ENCODE peak calls at places on chromosomes 3 and 15, in six cellular contexts. E is K562, L is SK-N-SH, S is GM12878, N is HepG2, A is H1. D is an unnamed sample.

GRCh38 chr3:180421711-180422110 is 180.3 kb upstream of the TTC14 start:
- DNase-seq in E (no peak), L (no peak), S (no peak), N (no peak), A (no peak), D (no peak)

GRCh38 chr15:35445891-35446290 is 100.1 kb downstream of the DPH6 start:
- DNase-seq in E (no peak), L (no peak), S (no peak), N (no peak), A (no peak), D (no peak)

GRCh38 chr3:52561028-52561749 is 24.8 kb downstream of the UQCC5 start:
- DNase-seq in E (no peak), L (no peak), S (no peak), N (no peak), A (no peak), D (no peak)

GRCh38 chr3:105365536-105366301 is 990 bp upstream of the ALCAM start:
- DNase-seq in E (no peak), L (peak), S (no peak), N (no peak), A (no peak), D (no peak)

GRCh38 chr15:100725121-100726069 is 123.0 kb downstream of the ASB7 start:
- DNase-seq in E (no peak), L (peak), S (no peak), N (no peak), A (no peak), D (no peak)

GRCh38 chr3:184585545-184585944 is 24.0 kb downstream of the EPHB3 start:
- DNase-seq in E (no peak), L (no peak), S (no peak), N (no peak), A (no peak), D (no peak)

GRCh38 chr3:150235799-150236198 is 172.3 kb upstream of the TSC22D2 start:
- DNase-seq in E (no peak), L (no peak), S (no peak), N (no peak), A (no peak), D (no peak)

GRCh38 chr15:84775867-84776449 is 27.6 kb downstream of the ZNF592 start:
- DNase-seq in E (no peak), L (no peak), S (no peak), N (no peak), A (no peak), D (no peak)

GRCh38 chr3:169836058-169836941 is 23.6 kb upstream of the LRRC34 start:
- DNase-seq in E (no peak), L (no peak), S (peak), N (no peak), A (no peak), D (no peak)

GRCh38 chr3:12961007-12961725 is 112.1 kb downstream of the IQSEC1 start:
- DNase-seq in E (no peak), L (no peak), S (no peak), N (no peak), A (no peak), D (no peak)

GRCh38 chr15:48266029-48266428 is 59.9 kb downstream of the SLC12A1 start:
- DNase-seq in E (no peak), L (no peak), S (no peak), N (no peak), A (no peak), D (no peak)

GRCh38 chr3:9649791-9650521 is 651 bp downstream of the MTMR14 start:
- DNase-seq in E (peak), L (peak), S (peak), N (no peak), A (no peak), D (peak)

GRCh38 chr3:71723452-71724170 is 1.6 kb downstream of the EIF4E3 start:
- DNase-seq in E (no peak), L (no peak), S (no peak), N (no peak), A (no peak), D (no peak)

DNA sequence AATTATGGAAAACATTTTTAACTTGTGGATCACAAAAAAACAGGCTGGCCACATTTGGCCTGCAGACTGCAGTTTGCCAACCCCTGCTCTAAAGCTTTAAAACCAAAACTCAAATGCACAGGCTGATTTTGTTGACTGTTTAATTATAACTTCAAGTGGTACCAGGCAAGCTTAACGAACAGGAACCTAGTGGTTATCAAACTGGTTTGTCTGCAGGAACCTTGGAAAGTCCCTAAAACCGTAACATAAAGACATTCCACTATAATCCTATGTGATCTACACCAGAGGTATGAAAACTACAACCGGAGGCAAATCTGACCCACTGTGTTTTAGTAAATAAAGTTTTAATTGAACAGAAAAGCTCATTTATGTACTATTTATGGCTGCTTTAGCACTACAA is 52.4 kb downstream of the TBL1XR1 start:
- DNase-seq in E (no peak), L (no peak), S (peak), N (no peak), A (no peak), D (no peak)
- H3K4me3 ChIP-seq in E (no peak), L (no peak), S (peak), N (no peak), A (no peak), D (no peak)

GRCh38 chr15:69660114-69660513 is 207.5 kb downstream of the RPLP1 start:
- DNase-seq in E (no peak), L (no peak), S (no peak), N (no peak), A (no peak), D (no peak)

GRCh38 chr15:69659454-69660050 is 206.9 kb downstream of the RPLP1 start:
- DNase-seq in E (no peak), L (no peak), S (no peak), N (no peak), A (no peak), D (no peak)

GRCh38 chr15:69657626-69658025 is 205.0 kb downstream of the RPLP1 start:
- DNase-seq in E (no peak), L (no peak), S (no peak), N (no peak), A (no peak), D (no peak)

GRCh38 chr15:69656271-69657030 is 203.8 kb downstream of the RPLP1 start:
- DNase-seq in E (no peak), L (no peak), S (no peak), N (no peak), A (no peak), D (no peak)

GRCh38 chr15:69658401-69658945 is 205.9 kb downstream of the RPLP1 start:
- DNase-seq in E (no peak), L (no peak), S (no peak), N (no peak), A (no peak), D (no peak)
- TF ChIP-seq GABPA in E (no peak), L (no peak), S (no peak), N (no peak), A (no peak), D (no peak)

DNA sequence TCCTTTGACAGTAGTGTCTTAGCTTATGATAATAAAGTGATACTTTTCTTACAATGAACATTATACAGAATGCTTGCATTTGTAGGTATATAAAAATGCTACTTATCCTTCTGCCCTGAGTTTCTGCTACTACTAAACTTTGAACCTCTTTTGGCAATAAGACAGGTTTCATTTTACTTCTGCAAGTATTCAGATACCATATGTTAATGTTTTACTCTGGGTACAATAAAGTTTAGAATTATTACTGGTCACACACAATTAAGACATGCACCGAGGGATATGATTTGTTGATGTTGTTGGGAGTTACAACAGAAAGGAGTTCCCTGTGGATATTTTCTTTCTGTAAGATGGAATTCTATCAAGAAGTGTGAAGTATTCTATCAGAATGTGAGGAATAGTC is 58.0 kb downstream of the NEO1 start:
- DNase-seq in E (no peak), L (no peak), S (no peak), N (no peak), A (no peak), D (no peak)
- H3K4me3 ChIP-seq in E (no peak), L (no peak), S (no peak), N (no peak), A (no peak), D (no peak)

DNA sequence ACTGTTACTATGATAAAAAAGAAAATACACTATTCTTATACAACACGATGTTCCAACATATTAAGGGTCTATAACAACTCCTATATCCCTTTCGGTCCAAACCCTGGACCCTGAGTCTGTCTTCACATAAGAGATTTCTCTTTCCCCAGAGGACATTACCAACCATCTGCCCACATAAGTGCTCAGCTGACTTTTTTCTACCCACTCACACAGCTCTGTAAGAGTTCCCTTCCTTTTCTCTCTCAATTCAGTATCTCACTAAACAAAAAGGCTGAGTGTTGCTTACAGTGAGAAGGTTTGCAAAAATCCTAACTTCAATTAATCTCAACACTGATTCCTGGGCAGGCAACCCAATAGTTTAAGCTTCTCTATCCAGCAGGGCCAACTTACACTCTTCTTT is 30.5 kb downstream of the ITGB5 start:
- DNase-seq in E (no peak), L (no peak), S (no peak), N (no peak), A (no peak), D (no peak)
- TF ChIP-seq GABPA in E (no peak), L (no peak), S (no peak), N (no peak), A (no peak), D (no peak)

GRCh38 chr3:64684715-64685261 is 3.0 kb downstream of the ADAMTS9 start:
- DNase-seq in E (no peak), L (peak), S (no peak), N (no peak), A (no peak), D (no peak)
- H3K4me3 ChIP-seq in E (no peak), L (peak), S (no peak), N (no peak), A (peak), D (no peak)

DNA sequence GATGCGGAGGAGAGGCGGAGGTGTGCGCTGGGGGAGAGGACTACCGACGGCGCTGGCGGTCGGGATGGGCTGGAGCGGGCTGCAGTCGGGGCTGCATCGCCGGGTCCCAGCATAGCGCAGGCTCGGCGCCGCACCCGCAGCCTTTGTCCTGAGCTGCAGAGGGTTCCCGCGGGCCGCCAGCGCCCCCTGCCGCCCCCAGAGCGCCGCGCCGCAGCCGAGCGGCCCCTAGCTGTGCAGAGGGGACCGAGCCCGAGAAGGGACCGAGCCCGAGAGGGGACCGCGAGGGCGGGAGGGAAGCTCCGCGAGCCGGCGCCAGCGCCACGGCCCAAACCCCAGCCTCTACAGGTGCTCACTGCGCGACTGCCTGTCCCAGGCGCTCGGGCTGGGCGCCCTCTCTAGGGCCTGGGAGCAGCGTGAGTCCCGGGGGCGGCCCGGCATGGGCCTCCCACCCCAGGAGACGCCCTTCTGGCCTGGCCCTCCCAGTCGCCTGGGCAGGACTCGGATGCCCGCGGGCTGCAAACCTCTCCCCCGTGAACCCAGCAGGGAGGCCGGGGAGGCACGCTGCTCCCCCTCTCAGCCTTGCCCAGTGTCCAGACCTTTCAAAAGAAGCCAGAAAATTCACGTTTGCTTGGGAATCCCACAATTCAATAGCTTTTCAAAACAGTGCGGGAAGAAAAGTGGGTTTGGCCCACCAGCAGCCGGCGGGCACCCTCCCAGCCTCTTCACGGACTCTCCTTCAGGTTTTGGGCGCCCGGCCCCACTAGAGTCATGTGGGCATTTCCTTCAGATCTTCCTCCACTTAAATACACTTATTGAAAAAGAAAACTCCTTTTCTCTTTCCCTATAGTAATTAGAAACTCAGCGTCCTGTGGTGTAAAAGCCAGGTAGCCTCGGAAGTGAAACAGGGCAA is 134.7 kb downstream of the TPRA1 start:
- DNase-seq in E (peak), L (peak), S (no peak), N (peak), A (peak), D (peak)
- TF ChIP-seq GABPA in E (no peak), L (no peak), S (no peak), N (no peak), A (peak), D (no peak)

D was measured in HL-60.